ENCODE peak calls at places on chromosomes 11 and 22, in five cellular contexts. H, J, E, O and Z are unnamed samples.

GRCh38 chr11:76083563-76084451 is 122.5 kb downstream of the WNT11 start:
- DNase-seq in O (no peak), J (no peak), H (no peak), E (no peak), Z (no peak)

GRCh38 chr22:20580179-20580578 is 72.8 kb downstream of the MED15 start:
- DNase-seq in H (no peak), O (no peak), J (no peak), E (no peak), Z (no peak)

GRCh38 chr11:45204761-45205160 is 58.3 kb downstream of the PRDM11 start:
- DNase-seq in J (no peak), E (no peak), O (no peak), H (no peak), Z (no peak)

GRCh38 chr11:101466352-101466751 is 117.5 kb downstream of the TRPC6 start:
- DNase-seq in O (no peak), E (no peak), H (no peak), J (no peak), Z (no peak)

GRCh38 chr11:56624661-56625110 is 10.0 kb upstream of the OR5M1 start:
- DNase-seq in O (no peak), J (peak), E (peak), H (no peak), Z (peak)

GRCh38 chr22:35568751-35569725 is 28.4 kb downstream of the RASD2 start:
- DNase-seq in J (peak), O (no peak), H (no peak), E (no peak), Z (no peak)

GRCh38 chr11:69721061-69721460 is 17.2 kb upstream of the FGF19 start:
- DNase-seq in E (no peak), J (no peak), O (no peak), H (no peak), Z (no peak)

GRCh38 chr11:116170526-116171120 is 602.2 kb downstream of the BUD13 start:
- DNase-seq in E (no peak), O (no peak), H (no peak), J (no peak), Z (no peak)

GRCh38 chr11:107473797-107474196 is 16.2 kb upstream of the CWF19L2 start:
- DNase-seq in H (no peak), E (no peak), O (no peak), J (no peak), Z (no peak)

GRCh38 chr22:19121631-19122142 is 525 bp downstream of the DGCR2 start:
- DNase-seq in J (peak), O (no peak), H (no peak), E (peak), Z (peak)

GRCh38 chr11:126723665-126724045 is 276.9 kb downstream of the KIRREL3 start:
- DNase-seq in O (no peak), E (no peak), J (no peak), H (no peak), Z (no peak)

GRCh38 chr11:20374746-20375305 is 11.3 kb downstream of the HTATIP2 start:
- DNase-seq in E (no peak), J (no peak), O (no peak), H (no peak), Z (no peak)

GRCh38 chr22:17262976-17263375 is 43.7 kb upstream of the ADA2 start:
- DNase-seq in H (no peak), J (no peak), E (no peak), O (no peak), Z (no peak)

GRCh38 chr22:50627452-50627913 is 469 bp downstream of the ARSA start:
- DNase-seq in H (no peak), E (no peak), O (no peak), J (no peak), Z (no peak)